ENCODE peak calls at places on chromosome 12, in four cellular contexts. One of them, this sample, is unnamed.
A peak's percentile ranks its signal among the peaks of the same experiment; 100 is the strongest.

GRCh38 chr12:20628999-20629398 is 66.1 kb upstream of the SLCO1C1 start:
- DNase-seq in hippocampal formation: no peak
- DNase-seq in cerebellum: no peak
- DNase-seq in OCI-M1: no peak
- DNase-seq in this sample: no peak

GRCh38 chr12:24922109-24922508 is 26.8 kb downstream of the BCAT1 start:
- DNase-seq in hippocampal formation: no peak
- DNase-seq in OCI-M1: no peak
- DNase-seq in cerebellum: no peak
- DNase-seq in this sample: no peak

GRCh38 chr12:13564266-13564810 is 367.8 kb downstream of the EMP1 start:
- DNase-seq in hippocampal formation: no peak
- DNase-seq in cerebellum: no peak
- DNase-seq in OCI-M1: no peak
- DNase-seq in this sample: no peak

GRCh38 chr12:58104443-58104842 is 163.1 kb downstream of the ATP23 start:
- DNase-seq in cerebellum: no peak
- DNase-seq in hippocampal formation: no peak
- DNase-seq in OCI-M1: no peak
- DNase-seq in this sample: no peak

GRCh38 chr12:107091989-107092641 is 1.2 kb downstream of the CRY1 start:
- DNase-seq in OCI-M1: peak; percentile 88
- DNase-seq in cerebellum: peak; percentile 76
- DNase-seq in hippocampal formation: peak; percentile 67
- DNase-seq in this sample: peak; percentile 96

GRCh38 chr12:5022465-5023061 is 21.1 kb upstream of the KCNA5 start:
- DNase-seq in cerebellum: peak; percentile 86
- DNase-seq in OCI-M1: peak; percentile 47
- DNase-seq in hippocampal formation: no peak
- DNase-seq in this sample: no peak

GRCh38 chr12:100974747-100975146 is 180.2 kb downstream of the ANO4 start:
- DNase-seq in cerebellum: no peak
- DNase-seq in hippocampal formation: no peak
- DNase-seq in OCI-M1: no peak
- DNase-seq in this sample: no peak

GRCh38 chr12:264269-264668 is 1.6 kb upstream of the SLC6A13 start:
- DNase-seq in OCI-M1: peak; percentile 46
- DNase-seq in hippocampal formation: no peak
- DNase-seq in cerebellum: no peak
- DNase-seq in this sample: no peak

GRCh38 chr12:131066207-131066885 is 112.6 kb downstream of the ADGRD1 start:
- DNase-seq in OCI-M1: no peak
- DNase-seq in hippocampal formation: no peak
- DNase-seq in cerebellum: no peak
- DNase-seq in this sample: no peak

GRCh38 chr12:51326762-51327439 is 2.9 kb upstream of the BIN2 start:
- DNase-seq in OCI-M1: peak; percentile 98
- DNase-seq in cerebellum: no peak
- DNase-seq in hippocampal formation: peak; percentile 25
- DNase-seq in this sample: peak; percentile 49

GRCh38 chr12:52349196-52349595 is 18.1 kb downstream of the KRT85 start:
- DNase-seq in cerebellum: no peak
- DNase-seq in hippocampal formation: no peak
- DNase-seq in OCI-M1: no peak
- DNase-seq in this sample: peak; percentile 7

This sample was measured in HCEC 1CT.